ENCODE peak calls at places on chromosome 15, in eight cellular contexts. C is DMS153, W is HAP-1, K is NCI-H82, F is occipital lobe, L is NCI-H774, G is AG10803, P is upper lobe of right lung. R is an unnamed sample.

GRCh38 chr15:52466716-52467115 is 62.0 kb downstream of the MYO5A start:
- DNase-seq in C (no peak), W (no peak), K (no peak), F (no peak), L (no peak), G (no peak), P (no peak), R (no peak)

GRCh38 chr15:60006203-60006782 is 2.2 kb downstream of the FOXB1 start:
- DNase-seq in C (no peak), W (no peak), K (peak), F (no peak), L (peak), G (peak), P (peak), R (no peak)

GRCh38 chr15:39645138-39645975 is 64.5 kb downstream of the THBS1 start:
- DNase-seq in C (no peak), W (no peak), K (no peak), F (no peak), L (no peak), G (no peak), P (no peak), R (no peak)

GRCh38 chr15:38871638-38872037 is 307.0 kb upstream of the RASGRP1 start:
- DNase-seq in C (no peak), W (no peak), K (no peak), F (no peak), L (no peak), G (no peak), P (no peak), R (no peak)

GRCh38 chr15:76773234-76773633 is 131.9 kb downstream of the SCAPER start:
- DNase-seq in C (no peak), W (no peak), K (no peak), F (no peak), L (no peak), G (no peak), P (no peak), R (no peak)

GRCh38 chr15:69523010-69524001 is 70.7 kb downstream of the RPLP1 start:
- DNase-seq in C (peak), W (peak), K (peak), F (peak), L (peak), G (peak), P (peak), R (peak)

GRCh38 chr15:58396181-58396580 is 35.6 kb upstream of the LIPC start:
- DNase-seq in C (no peak), W (no peak), K (peak), F (no peak), L (no peak), G (peak), P (no peak), R (no peak)

GRCh38 chr15:74502301-74502700 is 38.7 kb upstream of the ARID3B start:
- DNase-seq in C (no peak), W (no peak), K (no peak), F (no peak), L (no peak), G (no peak), P (no peak), R (no peak)

GRCh38 chr15:24039683-24040082 is 352.6 kb upstream of the NDN start:
- DNase-seq in C (no peak), W (no peak), K (no peak), F (no peak), L (no peak), G (no peak), P (no peak), R (no peak)

GRCh38 chr15:70792171-70792573 is 28.8 kb upstream of the UACA start:
- DNase-seq in C (no peak), W (no peak), K (no peak), F (no peak), L (no peak), G (peak), P (no peak), R (no peak)

GRCh38 chr15:30984542-30984941 is 6.9 kb downstream of the MTMR10 start:
- DNase-seq in C (no peak), W (peak), K (peak), F (no peak), L (no peak), G (no peak), P (no peak), R (peak)

GRCh38 chr15:60972301-60972700 is 256.8 kb downstream of the RORA start:
- DNase-seq in C (no peak), W (no peak), K (no peak), F (no peak), L (no peak), G (peak), P (no peak), R (no peak)

GRCh38 chr15:74573987-74574386 is 33.0 kb downstream of the ARID3B start:
- DNase-seq in C (no peak), W (no peak), K (peak), F (no peak), L (no peak), G (no peak), P (no peak), R (no peak)

GRCh38 chr15:40096094-40096876 is 12.4 kb downstream of the BMF start:
- DNase-seq in C (no peak), W (peak), K (no peak), F (no peak), L (no peak), G (no peak), P (no peak), R (no peak)

GRCh38 chr15:34753236-34753894 is 1.4 kb downstream of the GJD2 start:
- DNase-seq in C (no peak), W (peak), K (peak), F (no peak), L (no peak), G (peak), P (no peak), R (no peak)

GRCh38 chr15:34341922-34342736 is 807 bp downstream of the NOP10 start:
- DNase-seq in C (no peak), W (no peak), K (no peak), F (no peak), L (no peak), G (no peak), P (peak), R (no peak)

GRCh38 chr15:43748376-43748775 is 2.1 kb downstream of the PDIA3 start:
- DNase-seq in C (no peak), W (no peak), K (no peak), F (no peak), L (no peak), G (peak), P (no peak), R (no peak)

GRCh38 chr15:74641151-74641550 is 25.5 kb downstream of the CLK3 start:
- DNase-seq in C (no peak), W (no peak), K (no peak), F (no peak), L (no peak), G (no peak), P (no peak), R (no peak)

GRCh38 chr15:96066852-96067490 is 263.5 kb upstream of the NR2F2 start:
- DNase-seq in C (no peak), W (no peak), K (peak), F (no peak), L (no peak), G (no peak), P (no peak), R (no peak)

GRCh38 chr15:79595995-79596622 is 164.0 kb downstream of the MINAR1 start:
- DNase-seq in C (peak), W (peak), K (peak), F (no peak), L (peak), G (peak), P (no peak), R (no peak)

GRCh38 chr15:36992454-36992853 is 107.9 kb downstream of the MEIS2 start:
- DNase-seq in C (no peak), W (no peak), K (no peak), F (no peak), L (no peak), G (no peak), P (no peak), R (no peak)

GRCh38 chr15:37016287-37016686 is 84.1 kb downstream of the MEIS2 start:
- DNase-seq in C (no peak), W (no peak), K (peak), F (no peak), L (no peak), G (peak), P (no peak), R (no peak)

GRCh38 chr15:28075482-28076029 is 23.6 kb downstream of the OCA2 start:
- DNase-seq in C (no peak), W (no peak), K (no peak), F (no peak), L (no peak), G (no peak), P (no peak), R (no peak)

GRCh38 chr15:92385096-92385495 is 8.6 kb upstream of the ST8SIA2 start:
- DNase-seq in C (no peak), W (no peak), K (no peak), F (no peak), L (no peak), G (peak), P (no peak), R (no peak)

GRCh38 chr15:85408270-85408746 is 27.9 kb downstream of the AKAP13 start:
- DNase-seq in C (no peak), W (no peak), K (no peak), F (no peak), L (no peak), G (no peak), P (no peak), R (no peak)

GRCh38 chr15:63283126-63283525 is 5.7 kb downstream of the APH1B start:
- DNase-seq in C (no peak), W (no peak), K (no peak), F (no peak), L (no peak), G (no peak), P (peak), R (no peak)

GRCh38 chr15:31397851-31398661 is 71.4 kb downstream of the KLF13 start:
- DNase-seq in C (peak), W (no peak), K (peak), F (no peak), L (no peak), G (no peak), P (no peak), R (no peak)

GRCh38 chr15:33789141-33789540 is 179.2 kb upstream of the CHRM5 start:
- DNase-seq in C (no peak), W (no peak), K (peak), F (no peak), L (no peak), G (peak), P (no peak), R (no peak)

GRCh38 chr15:48381861-48382260 is 50.6 kb downstream of the DUT start:
- DNase-seq in C (no peak), W (no peak), K (no peak), F (no peak), L (no peak), G (no peak), P (no peak), R (no peak)

GRCh38 chr15:33278816-33279612 is 31.8 kb upstream of the RYR3 start:
- DNase-seq in C (no peak), W (no peak), K (no peak), F (no peak), L (no peak), G (peak), P (no peak), R (no peak)

GRCh38 chr15:92018535-92019239 is 165.2 kb downstream of the SLCO3A1 start:
- DNase-seq in C (no peak), W (no peak), K (no peak), F (no peak), L (peak), G (no peak), P (no peak), R (no peak)

R was measured in dorsolateral prefrontal cortex.